ENCODE peak calls at places on chromosomes 16 and 17, in eight cellular contexts. A is GM12864, N is AG09319, S is left ventricle myocardium inferior, B is kidney, U is Caco-2, M is fibroblast of mammary gland, F is esophagus squamous epithelium. W is an unnamed sample.

GRCh38 chr16:11203111-11203623 is 52.8 kb downstream of the SOCS1 start:
- DNase-seq in F (no peak), S (no peak), U (no peak), N (no peak), M (no peak), A (no peak), B (no peak), W (no peak)

GRCh38 chr17:79777166-79777843 is 643 bp upstream of the CBX2 start:
- DNase-seq in F (no peak), B (peak; percentile 86), A (no peak), U (peak; percentile 87), N (no peak), M (peak; percentile 53), S (peak; percentile 68), W (peak; percentile 19)

GRCh38 chr17:75614006-75614405 is 19.2 kb upstream of the SMIM5 start:
- DNase-seq in S (no peak), B (no peak), A (no peak), M (no peak), F (no peak), N (no peak), U (no peak), W (no peak)

GRCh38 chr17:77437017-77437416 is 296.2 kb downstream of the SEC14L1 start:
- DNase-seq in B (no peak), F (no peak), S (peak; percentile 70), N (peak; percentile 67), U (no peak), M (peak; percentile 81), A (no peak), W (no peak)

GRCh38 chr16:56667581-56668571 is at the start of gene MT1G:
- DNase-seq in F (no peak), S (peak; percentile 48), A (no peak), N (no peak), U (no peak), M (no peak), B (peak; percentile 84), W (no peak)

GRCh38 chr16:937311-937710 is 33.5 kb downstream of the LMF1 start:
- DNase-seq in A (no peak), N (no peak), B (peak; percentile 17), U (no peak), M (no peak), S (no peak), F (no peak), W (no peak)

GRCh38 chr16:64468515-64469090 is 653.3 kb downstream of the CDH11 start:
- DNase-seq in N (no peak), M (no peak), B (no peak), F (no peak), U (no peak), A (no peak), S (no peak), W (no peak)

GRCh38 chr16:87228363-87228762 is 88.8 kb downstream of the C16orf95 start:
- DNase-seq in B (no peak), S (no peak), N (no peak), F (no peak), M (no peak), A (no peak), U (no peak), W (no peak)

GRCh38 chr16:50970221-50970620 is 180.8 kb downstream of the SALL1 start:
- DNase-seq in A (no peak), U (no peak), F (no peak), S (no peak), B (no peak), M (no peak), N (no peak), W (no peak)

GRCh38 chr17:66652840-66653507 is 181.9 kb upstream of the CACNG5 start:
- DNase-seq in U (no peak), A (no peak), F (no peak), N (no peak), M (peak; percentile 70), B (no peak), S (no peak), W (peak; percentile 20)

GRCh38 chr17:74190154-74190553 is 13.3 kb upstream of the RPL38 start:
- DNase-seq in B (peak; percentile 1), N (no peak), F (no peak), S (no peak), U (peak; percentile 19), M (peak; percentile 71), A (no peak), W (peak; percentile 42)

GRCh38 chr17:39653662-39654331 is 11.4 kb upstream of the TCAP start:
- DNase-seq in F (no peak), S (peak; percentile 61), M (peak; percentile 42), A (no peak), N (no peak), B (peak; percentile 76), U (peak; percentile 69), W (peak; percentile 19)

GRCh38 chr16:57892447-57893096 is 78.4 kb downstream of the CNGB1 start:
- DNase-seq in M (no peak), U (no peak), S (no peak), A (no peak), N (no peak), B (no peak), F (no peak), W (no peak)

GRCh38 chr17:82204831-82205719 is 7.6 kb downstream of the CCDC57 start:
- DNase-seq in N (no peak), B (no peak), F (no peak), A (no peak), U (no peak), S (no peak), M (peak; percentile 87), W (peak; percentile 84)

GRCh38 chr16:29806096-29806579 is at the start of gene MAZ:
- DNase-seq in M (peak; percentile 92), F (no peak), A (no peak), S (no peak), N (no peak), U (no peak), B (no peak), W (peak; percentile 85)

GRCh38 chr16:80407265-80407987 is 133.4 kb upstream of the DYNLRB2 start:
- DNase-seq in M (no peak), S (no peak), F (no peak), N (no peak), B (no peak), A (no peak), U (no peak), W (no peak)

GRCh38 chr17:42111901-42112551 is 488 bp downstream of the DHX58 start:
- DNase-seq in A (no peak), B (no peak), S (no peak), M (peak; percentile 53), U (no peak), N (no peak), F (no peak), W (peak; percentile 42)

GRCh38 chr17:80941743-80942211 is 49.9 kb upstream of the CHMP6 start:
- DNase-seq in N (peak; percentile 50), U (no peak), F (no peak), B (peak; percentile 64), S (no peak), M (no peak), A (no peak), W (no peak)

GRCh38 chr17:80944326-80944725 is 47.3 kb upstream of the CHMP6 start:
- DNase-seq in M (no peak), N (no peak), A (no peak), S (no peak), U (no peak), B (peak; percentile 32), F (no peak), W (no peak)

GRCh38 chr17:80941171-80941570 is 50.5 kb upstream of the CHMP6 start:
- DNase-seq in S (no peak), F (no peak), N (no peak), M (no peak), A (no peak), B (peak; percentile 73), U (no peak), W (no peak)

GRCh38 chr17:80943346-80944145 is 48.1 kb upstream of the CHMP6 start:
- DNase-seq in U (no peak), A (no peak), F (no peak), N (no peak), B (peak; percentile 65), S (no peak), M (no peak), W (no peak)

DNA sequence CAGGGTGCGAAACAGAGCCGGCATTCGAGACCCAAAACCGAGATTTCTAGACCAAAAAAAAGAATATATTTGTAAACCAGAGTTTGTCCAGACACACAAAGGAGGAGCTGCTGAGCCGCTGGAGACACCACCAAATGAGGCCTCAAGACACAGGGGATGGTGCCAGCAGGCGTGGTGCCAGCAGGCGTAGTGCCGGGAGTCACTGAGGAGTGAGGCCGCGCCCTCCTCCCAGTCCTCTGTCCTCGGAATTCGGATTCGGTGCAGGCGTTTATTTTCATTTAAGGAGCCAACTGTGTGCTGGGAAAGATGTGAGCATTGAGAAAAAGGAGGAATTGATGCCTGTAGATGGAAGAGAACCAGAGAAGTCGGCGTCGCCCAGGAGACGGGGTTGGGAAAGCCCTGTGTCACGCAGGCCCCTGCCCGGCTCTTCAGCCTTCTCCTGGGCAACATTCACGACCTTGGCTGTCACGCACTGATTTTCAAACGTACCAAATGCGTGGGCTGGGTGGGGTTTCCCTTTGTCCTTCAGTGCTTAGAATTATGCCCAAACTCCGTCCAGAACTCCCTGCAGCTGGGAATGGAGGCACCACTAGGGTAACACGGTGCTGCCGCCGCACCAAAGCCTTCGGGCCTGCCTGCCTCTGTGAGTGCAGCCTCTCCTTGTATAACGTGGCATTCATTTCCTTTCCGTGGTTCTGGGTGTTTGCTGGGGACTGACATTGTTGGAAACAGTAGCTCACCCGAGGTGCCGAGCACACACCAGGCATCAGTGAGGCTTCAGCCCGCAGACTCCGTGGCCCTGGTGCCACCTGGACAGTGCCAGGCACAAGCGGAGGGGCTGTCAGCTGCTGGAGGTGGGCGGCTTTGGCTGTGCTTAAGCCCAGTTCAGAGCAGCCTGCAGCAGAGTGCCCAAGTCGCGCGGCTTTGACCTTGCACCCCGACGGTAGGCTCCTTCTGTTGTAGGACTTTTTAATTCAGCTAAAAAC is 49.0 kb upstream of the CHMP6 start:
- DNase-seq in F (peak; percentile 17), A (no peak), S (peak; percentile 95), U (no peak), N (peak; percentile 88), B (peak; percentile 95), M (peak; percentile 88), W (peak; percentile 42)
- TF ChIP-seq CTCF in F (no peak), A (no peak), S (peak; percentile 37), U (no peak), N (peak; percentile 35), B (no peak), M (peak; percentile 20), W (no peak)

DNA sequence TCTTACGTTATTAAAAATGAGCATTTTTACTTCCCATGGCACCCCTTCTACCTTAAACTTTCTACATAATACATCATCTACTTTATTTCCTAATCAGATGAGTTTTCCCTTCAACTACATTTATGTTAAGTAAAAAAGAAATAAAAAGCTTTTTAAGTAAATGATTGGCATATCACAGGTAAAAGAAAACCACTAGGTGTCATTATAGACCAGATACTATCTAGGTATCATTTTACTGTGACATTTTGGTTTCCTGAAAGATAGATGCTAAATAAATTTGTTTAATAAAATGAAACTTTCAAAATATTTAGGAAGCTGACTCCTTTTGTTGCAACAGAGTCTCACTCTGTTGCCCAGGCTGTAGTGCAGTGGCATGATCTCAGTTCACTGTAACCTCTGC is 3.8 kb upstream of the CMTM1 start:
- DNase-seq in U (no peak), B (no peak), S (no peak), A (no peak), M (no peak), F (no peak), N (no peak), W (no peak)
- TF ChIP-seq CTCF in U (peak; percentile 22), B (no peak), S (peak; percentile 28), A (no peak), M (no peak), F (peak; percentile 8), N (no peak), W (peak; percentile 35)

GRCh38 chr16:53421248-53421647 is 13.0 kb upstream of the RBL2 start:
- DNase-seq in M (no peak), N (no peak), S (no peak), A (no peak), B (no peak), F (no peak), U (no peak), W (no peak)
- TF ChIP-seq CTCF in M (no peak), N (no peak), S (no peak), A (no peak), B (no peak), F (no peak), U (no peak), W (peak; percentile 29)

GRCh38 chr17:30378797-30379302 is at the start of gene CPD:
- DNase-seq in U (peak; percentile 99), M (peak; percentile 92), A (peak; percentile 75), F (peak; percentile 79), S (peak; percentile 98), B (peak; percentile 99), N (peak; percentile 84), W (peak; percentile 88)
- TF ChIP-seq CTCF in U (peak; percentile 16), M (no peak), A (no peak), F (no peak), S (no peak), B (peak; percentile 33), N (no peak), W (peak; percentile 75)